ENCODE peak calls at places on chromosomes 7 and 10, in seven cellular contexts. H is heart right ventricle, F is neural crest cell, D is WERI-Rb-1, I is GM13976, R is OCI-LY7, X is fibroblast of the aortic adventitia. V is an unnamed sample.

GRCh38 chr7:100890640-100891521 is 1.4 kb upstream of the UFSP1 start:
- DNase-seq in H (no peak), F (no peak), D (no peak), I (no peak), R (no peak), X (no peak), V (no peak)

GRCh38 chr7:74084722-74085578 is 1.3 kb downstream of the LIMK1 start:
- DNase-seq in H (no peak), F (no peak), D (no peak), I (no peak), R (no peak), X (no peak), V (no peak)

GRCh38 chr7:100538654-100539435 is at the start of gene AGFG2:
- DNase-seq in H (peak; percentile 100), F (peak; percentile 99), D (peak; percentile 100), I (peak; percentile 99), R (peak; percentile 100), X (peak; percentile 99), V (peak; percentile 100)

GRCh38 chr7:2980406-2981102 is 63.1 kb downstream of the CARD11 start:
- DNase-seq in H (no peak), F (no peak), D (no peak), I (peak; percentile 55), R (peak; percentile 37), X (no peak), V (no peak)

GRCh38 chr7:101435461-101436225 is 73.0 kb downstream of the COL26A1 start:
- DNase-seq in H (no peak), F (no peak), D (no peak), I (no peak), R (no peak), X (no peak), V (no peak)

GRCh38 chr7:137930616-137931015 is 71.3 kb downstream of the CREB3L2 start:
- DNase-seq in H (no peak), F (no peak), D (no peak), I (no peak), R (no peak), X (peak; percentile 93), V (no peak)

GRCh38 chr7:150368884-150369739 is 490 bp downstream of the REPIN1 start:
- DNase-seq in H (peak; percentile 85), F (peak; percentile 52), D (peak; percentile 89), I (peak; percentile 67), R (peak; percentile 65), X (peak; percentile 59), V (peak; percentile 62)

GRCh38 chr10:36171546-36171945 is 529.5 kb upstream of the FZD8 start:
- DNase-seq in H (no peak), F (no peak), D (no peak), I (no peak), R (no peak), X (no peak), V (no peak)

GRCh38 chr10:91051834-91052233 is 130.9 kb upstream of the ANKRD1 start:
- DNase-seq in H (peak; percentile 23), F (no peak), D (no peak), I (no peak), R (no peak), X (peak; percentile 35), V (no peak)

GRCh38 chr10:504806-505205 is 184.7 kb downstream of the DIP2C start:
- DNase-seq in H (no peak), F (no peak), D (no peak), I (no peak), R (no peak), X (no peak), V (no peak)

GRCh38 chr7:135164357-135165021 is 6.0 kb downstream of the CYREN start:
- DNase-seq in H (no peak), F (no peak), D (no peak), I (peak; percentile 24), R (no peak), X (no peak), V (no peak)

GRCh38 chr7:41576176-41576575 is 126.7 kb downstream of the INHBA start:
- DNase-seq in H (no peak), F (no peak), D (no peak), I (no peak), R (no peak), X (no peak), V (no peak)

GRCh38 chr7:94396044-94396443 is 1.3 kb downstream of the COL1A2 start:
- DNase-seq in H (peak; percentile 5), F (no peak), D (no peak), I (no peak), R (no peak), X (peak; percentile 87), V (no peak)

GRCh38 chr10:13296476-13296875 is 3.4 kb downstream of the PHYH start:
- DNase-seq in H (no peak), F (no peak), D (no peak), I (no peak), R (no peak), X (no peak), V (no peak)

GRCh38 chr10:97991875-97992274 is 38.5 kb downstream of the CRTAC1 start:
- DNase-seq in H (no peak), F (peak; percentile 41), D (no peak), I (no peak), R (no peak), X (peak; percentile 15), V (no peak)

GRCh38 chr10:15898046-15898445 is 37.7 kb upstream of the MINDY3 start:
- DNase-seq in H (no peak), F (no peak), D (no peak), I (no peak), R (peak; percentile 18), X (peak; percentile 21), V (no peak)

GRCh38 chr7:20784311-20785210 is 2.1 kb downstream of the SP8 start:
- DNase-seq in H (no peak), F (no peak), D (peak; percentile 46), I (no peak), R (no peak), X (no peak), V (peak; percentile 57)

GRCh38 chr7:137036768-137037167 is 168.3 kb downstream of the CHRM2 start:
- DNase-seq in H (no peak), F (no peak), D (no peak), I (no peak), R (no peak), X (peak; percentile 58), V (no peak)

GRCh38 chr10:100894033-100894432 is 18.7 kb upstream of the SLF2 start:
- DNase-seq in H (no peak), F (no peak), D (no peak), I (no peak), R (no peak), X (no peak), V (no peak)

GRCh38 chr7:129376076-129376777 is 58.0 kb upstream of the STRIP2 start:
- DNase-seq in H (peak; percentile 10), F (peak; percentile 26), D (peak; percentile 62), I (peak; percentile 55), R (peak; percentile 68), X (peak; percentile 40), V (no peak)

GRCh38 chr7:39271386-39271785 is 293.7 kb downstream of the POU6F2 start:
- DNase-seq in H (peak; percentile 17), F (no peak), D (peak; percentile 74), I (no peak), R (no peak), X (peak; percentile 4), V (no peak)

GRCh38 chr7:80637911-80638765 is at the start of gene CD36:
- DNase-seq in H (peak; percentile 70), F (no peak), D (no peak), I (peak; percentile 3), R (no peak), X (no peak), V (no peak)

GRCh38 chr7:67937717-67938191 is 941.1 kb downstream of the TYW1 start:
- DNase-seq in H (peak; percentile 15), F (peak; percentile 1), D (no peak), I (no peak), R (no peak), X (peak; percentile 59), V (peak; percentile 42)

GRCh38 chr7:92058040-92058439 is 76.2 kb downstream of the CYP51A1 start:
- DNase-seq in H (no peak), F (no peak), D (no peak), I (no peak), R (peak; percentile 15), X (no peak), V (no peak)

GRCh38 chr7:1922870-1923236 is 252.8 kb downstream of the ELFN1 start:
- DNase-seq in H (no peak), F (no peak), D (no peak), I (no peak), R (no peak), X (peak; percentile 30), V (no peak)
- TF ChIP-seq CTCF in H (no peak), F (no peak), D (no peak), I (no peak), R (no peak), X (peak; percentile 30), V (no peak)

DNA sequence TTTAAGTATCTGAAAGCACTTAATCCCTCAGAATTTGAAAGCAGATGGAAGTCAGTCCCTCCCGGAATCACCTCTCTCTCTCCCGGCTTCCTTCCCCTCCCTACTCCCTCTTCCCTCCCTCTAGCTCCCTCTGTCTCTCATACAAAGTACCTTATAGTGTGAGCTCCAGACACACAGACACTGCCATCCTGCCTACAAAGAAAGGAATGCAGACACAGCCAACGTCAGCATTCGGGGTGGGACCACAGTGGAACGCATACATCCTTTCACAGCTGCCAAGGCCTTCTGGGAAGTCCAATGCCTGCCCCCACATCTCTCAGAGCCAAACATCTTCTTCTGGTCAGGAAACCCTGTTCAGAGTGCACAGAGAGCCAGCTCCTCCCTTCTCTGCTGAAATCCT is 9.3 kb downstream of the NOD1 start:
- DNase-seq in H (peak; percentile 90), F (no peak), D (peak; percentile 80), I (no peak), R (no peak), X (peak; percentile 100), V (peak; percentile 72)
- TF ChIP-seq CTCF in H (peak; percentile 59), F (peak; percentile 47), D (peak; percentile 45), I (no peak), R (peak; percentile 11), X (peak; percentile 79), V (no peak)

DNA sequence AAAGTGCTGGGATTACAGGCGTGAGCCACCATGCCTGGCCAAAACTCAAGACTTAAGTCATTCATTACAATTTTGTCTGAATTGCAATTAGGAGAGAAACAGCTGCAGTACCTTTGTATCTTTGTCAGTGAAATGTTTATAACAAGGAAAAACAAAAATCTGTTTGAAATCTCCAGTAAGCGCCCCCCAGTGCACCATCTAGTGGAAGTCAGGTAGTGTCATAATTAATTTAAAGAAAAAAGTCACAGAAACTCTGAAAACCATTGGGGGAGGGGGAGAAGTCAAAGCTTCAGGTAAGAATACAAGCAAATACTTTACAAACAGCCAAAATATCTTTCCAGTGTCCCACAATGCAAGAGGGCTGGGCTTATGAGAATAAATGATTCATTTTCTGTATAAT is 2.8 kb downstream of the MPP7 start:
- DNase-seq in H (no peak), F (no peak), D (no peak), I (no peak), R (peak; percentile 71), X (no peak), V (no peak)
- TF ChIP-seq CTCF in H (no peak), F (no peak), D (no peak), I (no peak), R (peak; percentile 80), X (no peak), V (no peak)

DNA sequence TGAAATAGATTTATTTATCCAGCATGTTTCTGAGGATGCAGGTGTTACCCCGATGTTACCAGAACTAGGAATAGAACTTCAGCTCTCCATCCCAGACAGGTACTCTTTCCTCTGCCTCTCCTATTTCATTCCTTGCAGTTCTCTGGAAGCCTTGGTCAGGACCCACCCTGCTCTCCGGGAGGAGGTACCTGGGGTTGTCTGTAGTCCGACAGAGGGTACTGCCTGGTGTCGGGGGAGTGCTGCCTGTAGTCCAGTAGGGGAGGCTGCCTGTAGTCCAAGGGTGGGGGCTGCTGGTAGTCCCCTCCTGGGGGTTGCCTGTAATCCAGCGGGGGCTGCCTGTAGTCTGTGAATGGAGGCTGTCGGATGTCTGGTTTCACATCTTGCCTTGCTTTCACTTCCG is 328.4 kb downstream of the PHTF2 start:
- DNase-seq in H (no peak), F (no peak), D (no peak), I (no peak), R (no peak), X (no peak), V (no peak)
- TF ChIP-seq CTCF in H (no peak), F (no peak), D (no peak), I (no peak), R (no peak), X (no peak), V (no peak)